ENCODE peak calls at places on chromosomes 4 and X, in nine cellular contexts. One of them, this sample, is unnamed.
A peak's percentile ranks its signal among the peaks of the same experiment; 100 is the strongest.

GRCh38 chrX:152652060-152652459 is 14.4 kb downstream of the GABRQ start:
- DNase-seq in gastrocnemius medialis: no peak
- DNase-seq in NB4: no peak
- DNase-seq in thyroid gland: no peak
- DNase-seq in GM12891: no peak
- DNase-seq in right lobe of liver: no peak
- DNase-seq in IMR-90: no peak
- DNase-seq in prostate gland: no peak
- DNase-seq in suprapubic skin: no peak
- DNase-seq in this sample: no peak

GRCh38 chr4:143254479-143255216 is 69.9 kb downstream of the USP38 start:
- DNase-seq in gastrocnemius medialis: no peak
- DNase-seq in NB4: no peak
- DNase-seq in thyroid gland: no peak
- DNase-seq in GM12891: no peak
- DNase-seq in right lobe of liver: no peak
- DNase-seq in IMR-90: no peak
- DNase-seq in prostate gland: no peak
- DNase-seq in suprapubic skin: no peak
- DNase-seq in this sample: no peak

GRCh38 chr4:159401791-159402380 is 299.0 kb downstream of the RAPGEF2 start:
- DNase-seq in gastrocnemius medialis: no peak
- DNase-seq in NB4: no peak
- DNase-seq in thyroid gland: no peak
- DNase-seq in GM12891: no peak
- DNase-seq in right lobe of liver: no peak
- DNase-seq in IMR-90: peak; percentile 98
- DNase-seq in prostate gland: no peak
- DNase-seq in suprapubic skin: no peak
- DNase-seq in this sample: no peak

GRCh38 chr4:174080361-174080760 is 203.1 kb downstream of the FBXO8 start:
- DNase-seq in gastrocnemius medialis: no peak
- DNase-seq in NB4: no peak
- DNase-seq in thyroid gland: no peak
- DNase-seq in GM12891: no peak
- DNase-seq in right lobe of liver: no peak
- DNase-seq in IMR-90: peak; percentile 9
- DNase-seq in prostate gland: no peak
- DNase-seq in suprapubic skin: no peak
- DNase-seq in this sample: no peak

GRCh38 chrX:140123446-140123845 is 158.1 kb upstream of the CXorf66 start:
- DNase-seq in gastrocnemius medialis: no peak
- DNase-seq in NB4: no peak
- DNase-seq in thyroid gland: peak; percentile 52
- DNase-seq in GM12891: no peak
- DNase-seq in right lobe of liver: no peak
- DNase-seq in IMR-90: no peak
- DNase-seq in prostate gland: no peak
- DNase-seq in suprapubic skin: no peak
- DNase-seq in this sample: no peak

GRCh38 chrX:30935985-30936384 is 46.9 kb upstream of the TAB3 start:
- DNase-seq in gastrocnemius medialis: no peak
- DNase-seq in NB4: peak; percentile 17
- DNase-seq in thyroid gland: peak; percentile 4
- DNase-seq in GM12891: no peak
- DNase-seq in right lobe of liver: peak; percentile 32
- DNase-seq in IMR-90: peak; percentile 3
- DNase-seq in prostate gland: no peak
- DNase-seq in suprapubic skin: no peak
- DNase-seq in this sample: peak; percentile 27

GRCh38 chr4:128810331-128810870 is 901 bp downstream of the JADE1 start:
- DNase-seq in gastrocnemius medialis: peak; percentile 59
- DNase-seq in NB4: peak; percentile 73
- DNase-seq in thyroid gland: peak; percentile 51
- DNase-seq in GM12891: no peak
- DNase-seq in right lobe of liver: peak; percentile 41
- DNase-seq in IMR-90: peak; percentile 46
- DNase-seq in prostate gland: peak; percentile 41
- DNase-seq in suprapubic skin: peak; percentile 74
- DNase-seq in this sample: peak; percentile 43

GRCh38 chrX:63963382-63963781 is 178.4 kb upstream of the ARHGEF9 start:
- DNase-seq in gastrocnemius medialis: no peak
- DNase-seq in NB4: no peak
- DNase-seq in thyroid gland: no peak
- DNase-seq in GM12891: no peak
- DNase-seq in right lobe of liver: no peak
- DNase-seq in IMR-90: no peak
- DNase-seq in prostate gland: no peak
- DNase-seq in suprapubic skin: no peak
- DNase-seq in this sample: no peak

GRCh38 chr4:52910115-52910514 is 48.0 kb downstream of the RASL11B start:
- DNase-seq in gastrocnemius medialis: no peak
- DNase-seq in NB4: no peak
- DNase-seq in thyroid gland: no peak
- DNase-seq in GM12891: no peak
- DNase-seq in right lobe of liver: no peak
- DNase-seq in IMR-90: no peak
- DNase-seq in prostate gland: no peak
- DNase-seq in suprapubic skin: no peak
- DNase-seq in this sample: no peak

GRCh38 chrX:153981771-153982533 is 9.4 kb downstream of the TMEM187 start:
- DNase-seq in gastrocnemius medialis: no peak
- DNase-seq in NB4: peak; percentile 93
- DNase-seq in thyroid gland: no peak
- DNase-seq in GM12891: no peak
- DNase-seq in right lobe of liver: peak; percentile 52
- DNase-seq in IMR-90: no peak
- DNase-seq in prostate gland: no peak
- DNase-seq in suprapubic skin: no peak
- DNase-seq in this sample: peak; percentile 62

GRCh38 chrX:74338852-74339251 is 34.9 kb downstream of the ZCCHC13 start:
- DNase-seq in gastrocnemius medialis: no peak
- DNase-seq in NB4: no peak
- DNase-seq in thyroid gland: no peak
- DNase-seq in GM12891: no peak
- DNase-seq in right lobe of liver: no peak
- DNase-seq in IMR-90: no peak
- DNase-seq in prostate gland: no peak
- DNase-seq in suprapubic skin: no peak
- DNase-seq in this sample: no peak

GRCh38 chr4:21083413-21083812 is 383.2 kb downstream of the PACRGL start:
- DNase-seq in gastrocnemius medialis: no peak
- DNase-seq in NB4: no peak
- DNase-seq in thyroid gland: no peak
- DNase-seq in GM12891: no peak
- DNase-seq in right lobe of liver: no peak
- DNase-seq in IMR-90: no peak
- DNase-seq in prostate gland: no peak
- DNase-seq in suprapubic skin: no peak
- DNase-seq in this sample: no peak

GRCh38 chrX:11758400-11759171 is 549 bp downstream of the MSL3 start:
- DNase-seq in gastrocnemius medialis: peak; percentile 78
- DNase-seq in NB4: peak; percentile 83
- DNase-seq in thyroid gland: peak; percentile 82
- DNase-seq in GM12891: peak; percentile 53
- DNase-seq in right lobe of liver: peak; percentile 91
- DNase-seq in IMR-90: peak; percentile 73
- DNase-seq in prostate gland: peak; percentile 71
- DNase-seq in suprapubic skin: peak; percentile 87
- DNase-seq in this sample: peak; percentile 88
- TF ChIP-seq POLR2A in gastrocnemius medialis: no peak
- TF ChIP-seq POLR2A in NB4: no peak
- TF ChIP-seq POLR2A in thyroid gland: peak; percentile 56
- TF ChIP-seq POLR2A in GM12891: no peak
- TF ChIP-seq POLR2A in right lobe of liver: no peak
- TF ChIP-seq POLR2A in IMR-90: no peak
- TF ChIP-seq POLR2A in prostate gland: no peak
- TF ChIP-seq POLR2A in suprapubic skin: no peak
- TF ChIP-seq POLR2A in this sample: peak; percentile 24

DNA sequence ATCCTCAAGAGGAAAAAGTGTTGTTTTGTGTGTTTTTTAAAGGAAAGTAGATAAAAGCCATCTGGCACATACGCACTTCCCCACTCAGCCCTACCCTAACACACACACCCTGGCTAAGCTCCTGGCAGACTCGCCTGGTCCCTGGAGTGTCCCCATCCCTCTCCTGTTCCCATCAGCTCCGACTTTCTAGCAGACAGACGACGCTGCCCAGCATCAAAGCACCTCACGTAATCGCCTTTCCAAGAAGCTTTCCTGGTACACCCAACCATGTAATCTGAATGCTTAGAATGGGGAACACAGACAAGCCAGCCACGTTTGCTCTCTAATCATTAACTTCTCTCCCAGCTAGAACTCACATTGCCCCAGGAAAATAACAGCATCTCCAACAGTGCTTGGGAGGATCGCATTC is 116.2 kb downstream of the AFAP1 start:
- DNase-seq in gastrocnemius medialis: peak; percentile 47
- DNase-seq in NB4: no peak
- DNase-seq in thyroid gland: peak; percentile 40
- DNase-seq in GM12891: no peak
- DNase-seq in right lobe of liver: no peak
- DNase-seq in IMR-90: no peak
- DNase-seq in prostate gland: no peak
- DNase-seq in suprapubic skin: no peak
- DNase-seq in this sample: peak; percentile 47
- TF ChIP-seq POLR2A in gastrocnemius medialis: no peak
- TF ChIP-seq POLR2A in NB4: no peak
- TF ChIP-seq POLR2A in thyroid gland: no peak
- TF ChIP-seq POLR2A in GM12891: no peak
- TF ChIP-seq POLR2A in right lobe of liver: no peak
- TF ChIP-seq POLR2A in IMR-90: no peak
- TF ChIP-seq POLR2A in prostate gland: no peak
- TF ChIP-seq POLR2A in suprapubic skin: no peak
- TF ChIP-seq POLR2A in this sample: no peak

DNA sequence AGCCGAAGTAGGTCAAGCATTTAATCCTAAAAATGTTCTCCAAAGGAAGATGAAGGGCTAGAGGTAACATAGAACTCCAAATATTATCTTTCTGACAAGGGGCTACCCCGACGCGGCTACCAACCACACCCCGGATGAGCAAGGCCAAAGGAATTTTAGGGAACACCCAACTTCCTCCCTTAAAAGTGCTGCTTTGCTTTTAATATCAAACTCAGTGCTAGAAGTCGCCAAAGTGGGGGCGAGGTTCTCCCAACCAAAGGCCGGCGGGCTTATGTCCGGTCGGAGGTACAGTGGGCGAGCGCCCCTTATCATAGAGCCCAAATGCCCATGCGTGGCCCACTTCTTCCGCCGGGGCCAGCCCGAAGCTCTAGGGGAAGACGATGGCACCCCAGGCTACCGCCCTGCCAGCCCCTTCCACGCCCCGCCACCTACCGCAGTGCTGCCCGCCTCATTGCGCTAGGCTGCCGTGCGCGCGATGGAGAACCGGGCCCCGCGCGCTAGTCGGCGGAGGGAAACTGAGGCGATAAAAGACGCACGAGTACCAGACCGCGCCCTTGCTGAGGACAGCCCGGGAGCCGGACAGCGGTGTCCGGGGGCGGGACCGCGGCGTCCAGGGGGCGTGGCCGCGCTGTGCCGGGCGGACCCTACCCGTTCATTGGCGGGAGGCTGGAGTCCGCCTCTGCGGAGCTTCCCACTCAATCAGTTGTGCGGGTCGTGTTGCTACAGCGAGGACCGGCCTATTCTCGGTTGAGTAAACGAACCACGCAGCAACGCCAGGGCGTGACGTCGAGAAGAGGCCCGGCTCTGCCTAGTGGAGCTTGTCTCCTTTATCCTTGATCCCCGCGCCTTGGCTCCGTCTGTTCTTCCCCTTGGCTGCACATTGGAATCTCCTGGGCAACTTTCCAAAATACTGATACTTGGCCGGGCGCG is at the start of gene ACOT9:
- DNase-seq in gastrocnemius medialis: peak; percentile 96
- DNase-seq in NB4: peak; percentile 87
- DNase-seq in thyroid gland: peak; percentile 97
- DNase-seq in GM12891: peak; percentile 68
- DNase-seq in right lobe of liver: peak; percentile 90
- DNase-seq in IMR-90: peak; percentile 95
- DNase-seq in prostate gland: peak; percentile 83
- DNase-seq in suprapubic skin: peak; percentile 95
- DNase-seq in this sample: peak; percentile 91
- TF ChIP-seq POLR2A in gastrocnemius medialis: peak; percentile 81
- TF ChIP-seq POLR2A in NB4: peak; percentile 49
- TF ChIP-seq POLR2A in thyroid gland: peak; percentile 75
- TF ChIP-seq POLR2A in GM12891: peak; percentile 24
- TF ChIP-seq POLR2A in right lobe of liver: peak; percentile 78
- TF ChIP-seq POLR2A in IMR-90: peak; percentile 78
- TF ChIP-seq POLR2A in prostate gland: peak; percentile 49
- TF ChIP-seq POLR2A in suprapubic skin: no peak
- TF ChIP-seq POLR2A in this sample: peak; percentile 80

GRCh38 chr4:63528592-63528991 is 880.7 kb downstream of the TECRL start:
- DNase-seq in gastrocnemius medialis: no peak
- DNase-seq in NB4: peak; percentile 10
- DNase-seq in thyroid gland: no peak
- DNase-seq in GM12891: no peak
- DNase-seq in right lobe of liver: no peak
- DNase-seq in IMR-90: no peak
- DNase-seq in prostate gland: no peak
- DNase-seq in suprapubic skin: no peak
- DNase-seq in this sample: no peak
- TF ChIP-seq POLR2A in gastrocnemius medialis: no peak
- TF ChIP-seq POLR2A in NB4: no peak
- TF ChIP-seq POLR2A in thyroid gland: no peak
- TF ChIP-seq POLR2A in GM12891: no peak
- TF ChIP-seq POLR2A in right lobe of liver: no peak
- TF ChIP-seq POLR2A in IMR-90: no peak
- TF ChIP-seq POLR2A in prostate gland: no peak
- TF ChIP-seq POLR2A in suprapubic skin: no peak
- TF ChIP-seq POLR2A in this sample: no peak

DNA sequence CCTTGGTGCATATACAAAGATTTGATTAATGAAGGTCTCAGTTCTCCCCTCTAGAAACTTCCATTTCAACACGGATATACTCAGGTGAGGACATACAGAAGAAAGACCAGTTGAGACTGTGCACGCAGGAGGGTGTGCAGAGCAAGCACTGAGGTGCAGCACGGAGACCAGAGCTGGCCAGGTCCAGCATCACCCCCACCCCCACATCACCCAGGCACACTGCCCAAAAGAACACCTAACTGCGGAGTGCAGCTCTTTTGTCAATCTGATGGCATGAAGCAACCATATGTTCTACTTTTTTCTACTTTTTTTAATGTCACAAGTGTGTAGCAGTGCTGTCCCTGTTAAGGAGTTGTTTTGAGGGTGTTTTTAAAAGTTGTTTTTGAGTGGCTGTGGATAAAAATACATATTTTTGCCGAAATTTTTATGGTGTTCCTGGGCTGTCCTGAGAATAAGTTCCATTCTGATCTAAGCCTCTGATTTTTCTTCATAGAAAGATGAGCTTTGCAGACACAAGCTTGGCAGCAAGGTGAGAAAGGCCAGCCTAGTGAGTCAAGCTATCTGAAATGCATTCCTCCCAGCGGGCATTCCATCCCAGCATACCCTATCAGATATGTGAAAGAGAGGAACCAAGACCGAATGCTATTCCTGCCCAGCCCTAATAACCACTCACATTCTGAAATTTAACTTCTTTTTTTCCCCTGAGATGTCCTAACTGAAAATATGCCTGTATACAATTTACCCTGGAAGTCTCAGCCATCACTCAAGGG is 173.7 kb downstream of the PTTG2 start:
- DNase-seq in gastrocnemius medialis: no peak
- DNase-seq in NB4: no peak
- DNase-seq in thyroid gland: no peak
- DNase-seq in GM12891: no peak
- DNase-seq in right lobe of liver: peak; percentile 63
- DNase-seq in IMR-90: no peak
- DNase-seq in prostate gland: no peak
- DNase-seq in suprapubic skin: no peak
- DNase-seq in this sample: no peak
- TF ChIP-seq POLR2A in gastrocnemius medialis: no peak
- TF ChIP-seq POLR2A in NB4: no peak
- TF ChIP-seq POLR2A in thyroid gland: no peak
- TF ChIP-seq POLR2A in GM12891: no peak
- TF ChIP-seq POLR2A in right lobe of liver: no peak
- TF ChIP-seq POLR2A in IMR-90: no peak
- TF ChIP-seq POLR2A in prostate gland: no peak
- TF ChIP-seq POLR2A in suprapubic skin: no peak
- TF ChIP-seq POLR2A in this sample: no peak